ENCODE peak calls at places on chromosomes 2 and 18, in ten cellular contexts. One of them, this sample, is unnamed.

GRCh38 chr2:30282721-30283120 is 51.4 kb downstream of the LBH start:
- DNase-seq in left ventricle myocardium inferior: no peak
- DNase-seq in RWPE1: no peak
- DNase-seq in glutamatergic neuron: no peak
- DNase-seq in epithelial cell of proximal tubule: no peak
- DNase-seq in activated T-cell treated with anti-CD3 and anti-CD28 coated beads, Interleukin-2, amount 50 U/mL, for 24 hours: peak
- DNase-seq in neural progenitor cell: no peak
- DNase-seq in epithelial cell of prostate: no peak
- DNase-seq in NCI-H2081 treated with DMSO at 0.1 percent for 48 hours: no peak
- DNase-seq in astrocyte of the hippocampus: no peak
- DNase-seq in this sample: no peak

GRCh38 chr2:70505613-70506391 is 47.8 kb downstream of the TGFA start:
- DNase-seq in left ventricle myocardium inferior: no peak
- DNase-seq in RWPE1: no peak
- DNase-seq in glutamatergic neuron: no peak
- DNase-seq in epithelial cell of proximal tubule: no peak
- DNase-seq in activated T-cell treated with anti-CD3 and anti-CD28 coated beads, Interleukin-2, amount 50 U/mL, for 24 hours: no peak
- DNase-seq in neural progenitor cell: no peak
- DNase-seq in epithelial cell of prostate: no peak
- DNase-seq in NCI-H2081 treated with DMSO at 0.1 percent for 48 hours: no peak
- DNase-seq in astrocyte of the hippocampus: no peak
- DNase-seq in this sample: no peak

GRCh38 chr18:78032574-78032973 is 782.9 kb downstream of the GALR1 start:
- DNase-seq in left ventricle myocardium inferior: no peak
- DNase-seq in RWPE1: no peak
- DNase-seq in glutamatergic neuron: no peak
- DNase-seq in epithelial cell of proximal tubule: no peak
- DNase-seq in activated T-cell treated with anti-CD3 and anti-CD28 coated beads, Interleukin-2, amount 50 U/mL, for 24 hours: no peak
- DNase-seq in neural progenitor cell: no peak
- DNase-seq in epithelial cell of prostate: no peak
- DNase-seq in NCI-H2081 treated with DMSO at 0.1 percent for 48 hours: no peak
- DNase-seq in astrocyte of the hippocampus: no peak
- DNase-seq in this sample: no peak

GRCh38 chr2:235721586-235721985 is 227.7 kb downstream of the AGAP1 start:
- DNase-seq in left ventricle myocardium inferior: no peak
- DNase-seq in RWPE1: no peak
- DNase-seq in glutamatergic neuron: no peak
- DNase-seq in epithelial cell of proximal tubule: no peak
- DNase-seq in activated T-cell treated with anti-CD3 and anti-CD28 coated beads, Interleukin-2, amount 50 U/mL, for 24 hours: no peak
- DNase-seq in neural progenitor cell: no peak
- DNase-seq in epithelial cell of prostate: no peak
- DNase-seq in NCI-H2081 treated with DMSO at 0.1 percent for 48 hours: no peak
- DNase-seq in astrocyte of the hippocampus: no peak
- DNase-seq in this sample: no peak

GRCh38 chr2:239257511-239257937 is 143.3 kb downstream of the HDAC4 start:
- DNase-seq in left ventricle myocardium inferior: no peak
- DNase-seq in RWPE1: peak
- DNase-seq in glutamatergic neuron: no peak
- DNase-seq in epithelial cell of proximal tubule: no peak
- DNase-seq in activated T-cell treated with anti-CD3 and anti-CD28 coated beads, Interleukin-2, amount 50 U/mL, for 24 hours: peak
- DNase-seq in neural progenitor cell: no peak
- DNase-seq in epithelial cell of prostate: no peak
- DNase-seq in NCI-H2081 treated with DMSO at 0.1 percent for 48 hours: no peak
- DNase-seq in astrocyte of the hippocampus: peak
- DNase-seq in this sample: peak

GRCh38 chr2:218517434-218518206 is 50.5 kb downstream of the USP37 start:
- DNase-seq in left ventricle myocardium inferior: no peak
- DNase-seq in RWPE1: no peak
- DNase-seq in glutamatergic neuron: no peak
- DNase-seq in epithelial cell of proximal tubule: no peak
- DNase-seq in activated T-cell treated with anti-CD3 and anti-CD28 coated beads, Interleukin-2, amount 50 U/mL, for 24 hours: no peak
- DNase-seq in neural progenitor cell: no peak
- DNase-seq in epithelial cell of prostate: no peak
- DNase-seq in NCI-H2081 treated with DMSO at 0.1 percent for 48 hours: no peak
- DNase-seq in astrocyte of the hippocampus: no peak
- DNase-seq in this sample: peak

GRCh38 chr18:58310517-58310916 is 266.5 kb downstream of the NEDD4L start:
- DNase-seq in left ventricle myocardium inferior: peak
- DNase-seq in RWPE1: peak
- DNase-seq in glutamatergic neuron: no peak
- DNase-seq in epithelial cell of proximal tubule: no peak
- DNase-seq in activated T-cell treated with anti-CD3 and anti-CD28 coated beads, Interleukin-2, amount 50 U/mL, for 24 hours: peak
- DNase-seq in neural progenitor cell: no peak
- DNase-seq in epithelial cell of prostate: peak
- DNase-seq in NCI-H2081 treated with DMSO at 0.1 percent for 48 hours: no peak
- DNase-seq in astrocyte of the hippocampus: peak
- DNase-seq in this sample: peak

GRCh38 chr18:27695509-27695908 is 481.4 kb downstream of the CDH2 start:
- DNase-seq in left ventricle myocardium inferior: no peak
- DNase-seq in RWPE1: peak
- DNase-seq in glutamatergic neuron: no peak
- DNase-seq in epithelial cell of proximal tubule: peak
- DNase-seq in activated T-cell treated with anti-CD3 and anti-CD28 coated beads, Interleukin-2, amount 50 U/mL, for 24 hours: no peak
- DNase-seq in neural progenitor cell: no peak
- DNase-seq in epithelial cell of prostate: peak
- DNase-seq in NCI-H2081 treated with DMSO at 0.1 percent for 48 hours: no peak
- DNase-seq in astrocyte of the hippocampus: peak
- DNase-seq in this sample: peak

GRCh38 chr2:110173523-110173922 is 31.3 kb downstream of the NPHP1 start:
- DNase-seq in left ventricle myocardium inferior: no peak
- DNase-seq in RWPE1: peak
- DNase-seq in glutamatergic neuron: no peak
- DNase-seq in epithelial cell of proximal tubule: no peak
- DNase-seq in activated T-cell treated with anti-CD3 and anti-CD28 coated beads, Interleukin-2, amount 50 U/mL, for 24 hours: no peak
- DNase-seq in neural progenitor cell: no peak
- DNase-seq in epithelial cell of prostate: peak
- DNase-seq in NCI-H2081 treated with DMSO at 0.1 percent for 48 hours: no peak
- DNase-seq in astrocyte of the hippocampus: peak
- DNase-seq in this sample: peak

GRCh38 chr2:236755278-236755840 is 185.7 kb downstream of the ACKR3 start:
- DNase-seq in left ventricle myocardium inferior: no peak
- DNase-seq in RWPE1: no peak
- DNase-seq in glutamatergic neuron: no peak
- DNase-seq in epithelial cell of proximal tubule: no peak
- DNase-seq in activated T-cell treated with anti-CD3 and anti-CD28 coated beads, Interleukin-2, amount 50 U/mL, for 24 hours: no peak
- DNase-seq in neural progenitor cell: no peak
- DNase-seq in epithelial cell of prostate: no peak
- DNase-seq in NCI-H2081 treated with DMSO at 0.1 percent for 48 hours: no peak
- DNase-seq in astrocyte of the hippocampus: no peak
- DNase-seq in this sample: no peak

GRCh38 chr2:6872412-6872811 is 5.2 kb upstream of the RSAD2 start:
- DNase-seq in left ventricle myocardium inferior: no peak
- DNase-seq in RWPE1: no peak
- DNase-seq in glutamatergic neuron: no peak
- DNase-seq in epithelial cell of proximal tubule: no peak
- DNase-seq in activated T-cell treated with anti-CD3 and anti-CD28 coated beads, Interleukin-2, amount 50 U/mL, for 24 hours: no peak
- DNase-seq in neural progenitor cell: no peak
- DNase-seq in epithelial cell of prostate: no peak
- DNase-seq in NCI-H2081 treated with DMSO at 0.1 percent for 48 hours: no peak
- DNase-seq in astrocyte of the hippocampus: no peak
- DNase-seq in this sample: no peak

GRCh38 chr2:231321021-231321420 is 74.5 kb upstream of the B3GNT7 start:
- DNase-seq in left ventricle myocardium inferior: peak
- DNase-seq in RWPE1: no peak
- DNase-seq in glutamatergic neuron: no peak
- DNase-seq in epithelial cell of proximal tubule: no peak
- DNase-seq in activated T-cell treated with anti-CD3 and anti-CD28 coated beads, Interleukin-2, amount 50 U/mL, for 24 hours: no peak
- DNase-seq in neural progenitor cell: no peak
- DNase-seq in epithelial cell of prostate: no peak
- DNase-seq in NCI-H2081 treated with DMSO at 0.1 percent for 48 hours: no peak
- DNase-seq in astrocyte of the hippocampus: no peak
- DNase-seq in this sample: no peak

GRCh38 chr2:219386532-219387280 is 1.0 kb downstream of the DNPEP start:
- DNase-seq in left ventricle myocardium inferior: no peak
- DNase-seq in RWPE1: no peak
- DNase-seq in glutamatergic neuron: no peak
- DNase-seq in epithelial cell of proximal tubule: no peak
- DNase-seq in activated T-cell treated with anti-CD3 and anti-CD28 coated beads, Interleukin-2, amount 50 U/mL, for 24 hours: no peak
- DNase-seq in neural progenitor cell: no peak
- DNase-seq in epithelial cell of prostate: no peak
- DNase-seq in NCI-H2081 treated with DMSO at 0.1 percent for 48 hours: no peak
- DNase-seq in astrocyte of the hippocampus: peak
- DNase-seq in this sample: no peak

GRCh38 chr2:109091526-109091925 is 37.5 kb upstream of the SH3RF3 start:
- DNase-seq in left ventricle myocardium inferior: no peak
- DNase-seq in RWPE1: no peak
- DNase-seq in glutamatergic neuron: no peak
- DNase-seq in epithelial cell of proximal tubule: no peak
- DNase-seq in activated T-cell treated with anti-CD3 and anti-CD28 coated beads, Interleukin-2, amount 50 U/mL, for 24 hours: no peak
- DNase-seq in neural progenitor cell: no peak
- DNase-seq in epithelial cell of prostate: no peak
- DNase-seq in NCI-H2081 treated with DMSO at 0.1 percent for 48 hours: no peak
- DNase-seq in astrocyte of the hippocampus: no peak
- DNase-seq in this sample: no peak

GRCh38 chr2:233919938-233920337 is 2.8 kb downstream of the TRPM8 start:
- DNase-seq in left ventricle myocardium inferior: no peak
- DNase-seq in RWPE1: peak
- DNase-seq in glutamatergic neuron: no peak
- DNase-seq in epithelial cell of proximal tubule: no peak
- DNase-seq in activated T-cell treated with anti-CD3 and anti-CD28 coated beads, Interleukin-2, amount 50 U/mL, for 24 hours: no peak
- DNase-seq in neural progenitor cell: no peak
- DNase-seq in epithelial cell of prostate: no peak
- DNase-seq in NCI-H2081 treated with DMSO at 0.1 percent for 48 hours: no peak
- DNase-seq in astrocyte of the hippocampus: peak
- DNase-seq in this sample: peak

GRCh38 chr2:224646242-224646846 is 61.2 kb upstream of the CUL3 start:
- DNase-seq in left ventricle myocardium inferior: no peak
- DNase-seq in RWPE1: no peak
- DNase-seq in glutamatergic neuron: no peak
- DNase-seq in epithelial cell of proximal tubule: no peak
- DNase-seq in activated T-cell treated with anti-CD3 and anti-CD28 coated beads, Interleukin-2, amount 50 U/mL, for 24 hours: no peak
- DNase-seq in neural progenitor cell: peak
- DNase-seq in epithelial cell of prostate: no peak
- DNase-seq in NCI-H2081 treated with DMSO at 0.1 percent for 48 hours: no peak
- DNase-seq in astrocyte of the hippocampus: peak
- DNase-seq in this sample: no peak

GRCh38 chr2:239897596-239898235 is 127.4 kb downstream of the NDUFA10 start:
- DNase-seq in left ventricle myocardium inferior: no peak
- DNase-seq in RWPE1: no peak
- DNase-seq in glutamatergic neuron: no peak
- DNase-seq in epithelial cell of proximal tubule: no peak
- DNase-seq in activated T-cell treated with anti-CD3 and anti-CD28 coated beads, Interleukin-2, amount 50 U/mL, for 24 hours: peak
- DNase-seq in neural progenitor cell: no peak
- DNase-seq in epithelial cell of prostate: no peak
- DNase-seq in NCI-H2081 treated with DMSO at 0.1 percent for 48 hours: no peak
- DNase-seq in astrocyte of the hippocampus: no peak
- DNase-seq in this sample: no peak

GRCh38 chr2:98380203-98380535 is 33.9 kb downstream of the CNGA3 start:
- DNase-seq in left ventricle myocardium inferior: no peak
- DNase-seq in RWPE1: no peak
- DNase-seq in glutamatergic neuron: no peak
- DNase-seq in epithelial cell of proximal tubule: no peak
- DNase-seq in activated T-cell treated with anti-CD3 and anti-CD28 coated beads, Interleukin-2, amount 50 U/mL, for 24 hours: no peak
- DNase-seq in neural progenitor cell: no peak
- DNase-seq in epithelial cell of prostate: no peak
- DNase-seq in NCI-H2081 treated with DMSO at 0.1 percent for 48 hours: no peak
- DNase-seq in astrocyte of the hippocampus: no peak
- DNase-seq in this sample: no peak

GRCh38 chr2:105990624-105991023 is 203.5 kb downstream of the UXS1 start:
- DNase-seq in left ventricle myocardium inferior: no peak
- DNase-seq in RWPE1: no peak
- DNase-seq in glutamatergic neuron: no peak
- DNase-seq in epithelial cell of proximal tubule: no peak
- DNase-seq in activated T-cell treated with anti-CD3 and anti-CD28 coated beads, Interleukin-2, amount 50 U/mL, for 24 hours: no peak
- DNase-seq in neural progenitor cell: no peak
- DNase-seq in epithelial cell of prostate: no peak
- DNase-seq in NCI-H2081 treated with DMSO at 0.1 percent for 48 hours: no peak
- DNase-seq in astrocyte of the hippocampus: no peak
- DNase-seq in this sample: no peak

GRCh38 chr2:9473308-9473984 is 905 bp upstream of the IAH1 start:
- DNase-seq in left ventricle myocardium inferior: no peak
- DNase-seq in RWPE1: peak
- DNase-seq in glutamatergic neuron: peak
- DNase-seq in epithelial cell of proximal tubule: no peak
- DNase-seq in activated T-cell treated with anti-CD3 and anti-CD28 coated beads, Interleukin-2, amount 50 U/mL, for 24 hours: peak
- DNase-seq in neural progenitor cell: peak
- DNase-seq in epithelial cell of prostate: no peak
- DNase-seq in NCI-H2081 treated with DMSO at 0.1 percent for 48 hours: no peak
- DNase-seq in astrocyte of the hippocampus: no peak
- DNase-seq in this sample: no peak

GRCh38 chr2:120590841-120591240 is 144.8 kb upstream of the GLI2 start:
- DNase-seq in left ventricle myocardium inferior: no peak
- DNase-seq in RWPE1: no peak
- DNase-seq in glutamatergic neuron: no peak
- DNase-seq in epithelial cell of proximal tubule: no peak
- DNase-seq in activated T-cell treated with anti-CD3 and anti-CD28 coated beads, Interleukin-2, amount 50 U/mL, for 24 hours: no peak
- DNase-seq in neural progenitor cell: no peak
- DNase-seq in epithelial cell of prostate: no peak
- DNase-seq in NCI-H2081 treated with DMSO at 0.1 percent for 48 hours: no peak
- DNase-seq in astrocyte of the hippocampus: no peak
- DNase-seq in this sample: no peak

GRCh38 chr2:230794472-230794871 is 70.3 kb upstream of the ITM2C start:
- DNase-seq in left ventricle myocardium inferior: no peak
- DNase-seq in RWPE1: no peak
- DNase-seq in glutamatergic neuron: no peak
- DNase-seq in epithelial cell of proximal tubule: no peak
- DNase-seq in activated T-cell treated with anti-CD3 and anti-CD28 coated beads, Interleukin-2, amount 50 U/mL, for 24 hours: peak
- DNase-seq in neural progenitor cell: no peak
- DNase-seq in epithelial cell of prostate: no peak
- DNase-seq in NCI-H2081 treated with DMSO at 0.1 percent for 48 hours: no peak
- DNase-seq in astrocyte of the hippocampus: peak
- DNase-seq in this sample: no peak

GRCh38 chr18:10299686-10300085 is 154.7 kb upstream of the APCDD1 start:
- DNase-seq in left ventricle myocardium inferior: no peak
- DNase-seq in RWPE1: no peak
- DNase-seq in glutamatergic neuron: no peak
- DNase-seq in epithelial cell of proximal tubule: no peak
- DNase-seq in activated T-cell treated with anti-CD3 and anti-CD28 coated beads, Interleukin-2, amount 50 U/mL, for 24 hours: no peak
- DNase-seq in neural progenitor cell: no peak
- DNase-seq in epithelial cell of prostate: no peak
- DNase-seq in NCI-H2081 treated with DMSO at 0.1 percent for 48 hours: no peak
- DNase-seq in astrocyte of the hippocampus: no peak
- DNase-seq in this sample: no peak

GRCh38 chr2:134218414-134218813 is 35.5 kb upstream of the MGAT5 start:
- DNase-seq in left ventricle myocardium inferior: no peak
- DNase-seq in RWPE1: no peak
- DNase-seq in glutamatergic neuron: no peak
- DNase-seq in epithelial cell of proximal tubule: no peak
- DNase-seq in activated T-cell treated with anti-CD3 and anti-CD28 coated beads, Interleukin-2, amount 50 U/mL, for 24 hours: no peak
- DNase-seq in neural progenitor cell: no peak
- DNase-seq in epithelial cell of prostate: no peak
- DNase-seq in NCI-H2081 treated with DMSO at 0.1 percent for 48 hours: no peak
- DNase-seq in astrocyte of the hippocampus: no peak
- DNase-seq in this sample: no peak

GRCh38 chr2:128395640-128396499 is 77.2 kb upstream of the HS6ST1 start:
- DNase-seq in left ventricle myocardium inferior: no peak
- DNase-seq in RWPE1: no peak
- DNase-seq in glutamatergic neuron: no peak
- DNase-seq in epithelial cell of proximal tubule: peak
- DNase-seq in activated T-cell treated with anti-CD3 and anti-CD28 coated beads, Interleukin-2, amount 50 U/mL, for 24 hours: no peak
- DNase-seq in neural progenitor cell: no peak
- DNase-seq in epithelial cell of prostate: peak
- DNase-seq in NCI-H2081 treated with DMSO at 0.1 percent for 48 hours: no peak
- DNase-seq in astrocyte of the hippocampus: no peak
- DNase-seq in this sample: peak

GRCh38 chr18:74286106-74286856 is 5.5 kb downstream of the CYB5A start:
- DNase-seq in left ventricle myocardium inferior: no peak
- DNase-seq in RWPE1: no peak
- DNase-seq in glutamatergic neuron: no peak
- DNase-seq in epithelial cell of proximal tubule: no peak
- DNase-seq in activated T-cell treated with anti-CD3 and anti-CD28 coated beads, Interleukin-2, amount 50 U/mL, for 24 hours: no peak
- DNase-seq in neural progenitor cell: no peak
- DNase-seq in epithelial cell of prostate: no peak
- DNase-seq in NCI-H2081 treated with DMSO at 0.1 percent for 48 hours: no peak
- DNase-seq in astrocyte of the hippocampus: no peak
- DNase-seq in this sample: no peak

GRCh38 chr2:219475697-219476604 is 22.7 kb upstream of the GMPPA start:
- DNase-seq in left ventricle myocardium inferior: peak
- DNase-seq in RWPE1: no peak
- DNase-seq in glutamatergic neuron: peak
- DNase-seq in epithelial cell of proximal tubule: no peak
- DNase-seq in activated T-cell treated with anti-CD3 and anti-CD28 coated beads, Interleukin-2, amount 50 U/mL, for 24 hours: peak
- DNase-seq in neural progenitor cell: peak
- DNase-seq in epithelial cell of prostate: no peak
- DNase-seq in NCI-H2081 treated with DMSO at 0.1 percent for 48 hours: no peak
- DNase-seq in astrocyte of the hippocampus: peak
- DNase-seq in this sample: peak

GRCh38 chr2:216857131-216857550 is 2.7 kb downstream of the TNP1 start:
- DNase-seq in left ventricle myocardium inferior: no peak
- DNase-seq in RWPE1: no peak
- DNase-seq in glutamatergic neuron: no peak
- DNase-seq in epithelial cell of proximal tubule: peak
- DNase-seq in activated T-cell treated with anti-CD3 and anti-CD28 coated beads, Interleukin-2, amount 50 U/mL, for 24 hours: no peak
- DNase-seq in neural progenitor cell: peak
- DNase-seq in epithelial cell of prostate: peak
- DNase-seq in NCI-H2081 treated with DMSO at 0.1 percent for 48 hours: no peak
- DNase-seq in astrocyte of the hippocampus: no peak
- DNase-seq in this sample: peak

This sample was measured in renal cortical epithelial cell.